ENCODE peak calls at places on chromosomes 11 and 22, in four cellular contexts. One of them, this sample, is unnamed.

GRCh38 chr22:34414467-34415440 is 494.5 kb upstream of the LARGE1 start:
- DNase-seq in stomach: no peak
- DNase-seq in DND-41: peak; percentile 74
- DNase-seq in body of pancreas: peak; percentile 52
- DNase-seq in this sample: peak; percentile 88

GRCh38 chr11:63833048-63833447 is 5.9 kb upstream of the MARK2 start:
- DNase-seq in stomach: no peak
- DNase-seq in DND-41: no peak
- DNase-seq in body of pancreas: no peak
- DNase-seq in this sample: no peak

GRCh38 chr11:9302448-9302847 is 11.9 kb downstream of the TMEM41B start:
- DNase-seq in stomach: no peak
- DNase-seq in DND-41: no peak
- DNase-seq in body of pancreas: no peak
- DNase-seq in this sample: no peak

GRCh38 chr11:31045335-31045734 is 324.2 kb downstream of the DCDC1 start:
- DNase-seq in stomach: no peak
- DNase-seq in DND-41: no peak
- DNase-seq in body of pancreas: no peak
- DNase-seq in this sample: no peak

GRCh38 chr11:78365381-78365792 is 52.2 kb downstream of the GAB2 start:
- DNase-seq in stomach: peak; percentile 61
- DNase-seq in DND-41: no peak
- DNase-seq in body of pancreas: no peak
- DNase-seq in this sample: peak; percentile 75

GRCh38 chr22:37801946-37802309 is 5.8 kb upstream of the GCAT start:
- DNase-seq in stomach: no peak
- DNase-seq in DND-41: peak; percentile 34
- DNase-seq in body of pancreas: peak; percentile 68
- DNase-seq in this sample: no peak

GRCh38 chr22:46660604-46661201 is 40.5 kb downstream of the GRAMD4 start:
- DNase-seq in stomach: peak; percentile 64
- DNase-seq in DND-41: no peak
- DNase-seq in body of pancreas: peak; percentile 65
- DNase-seq in this sample: peak; percentile 44

GRCh38 chr11:65576867-65577755 is 1.3 kb downstream of the EHBP1L1 start:
- DNase-seq in stomach: peak; percentile 78
- DNase-seq in DND-41: no peak
- DNase-seq in body of pancreas: peak; percentile 71
- DNase-seq in this sample: peak; percentile 82

GRCh38 chr11:17250561-17251350 is 25.8 kb upstream of the NUCB2 start:
- DNase-seq in stomach: no peak
- DNase-seq in DND-41: no peak
- DNase-seq in body of pancreas: no peak
- DNase-seq in this sample: no peak

GRCh38 chr22:39954584-39955055 is 5.6 kb upstream of the TMA7B start:
- DNase-seq in stomach: no peak
- DNase-seq in DND-41: no peak
- DNase-seq in body of pancreas: peak; percentile 40
- DNase-seq in this sample: peak; percentile 34

GRCh38 chr11:12865871-12866595 is 143.1 kb upstream of the RASSF10 start:
- DNase-seq in stomach: no peak
- DNase-seq in DND-41: no peak
- DNase-seq in body of pancreas: no peak
- DNase-seq in this sample: no peak

GRCh38 chr11:64876226-64876750 is 2.1 kb downstream of the EHD1 start:
- DNase-seq in stomach: no peak
- DNase-seq in DND-41: no peak
- DNase-seq in body of pancreas: no peak
- DNase-seq in this sample: no peak

DNA sequence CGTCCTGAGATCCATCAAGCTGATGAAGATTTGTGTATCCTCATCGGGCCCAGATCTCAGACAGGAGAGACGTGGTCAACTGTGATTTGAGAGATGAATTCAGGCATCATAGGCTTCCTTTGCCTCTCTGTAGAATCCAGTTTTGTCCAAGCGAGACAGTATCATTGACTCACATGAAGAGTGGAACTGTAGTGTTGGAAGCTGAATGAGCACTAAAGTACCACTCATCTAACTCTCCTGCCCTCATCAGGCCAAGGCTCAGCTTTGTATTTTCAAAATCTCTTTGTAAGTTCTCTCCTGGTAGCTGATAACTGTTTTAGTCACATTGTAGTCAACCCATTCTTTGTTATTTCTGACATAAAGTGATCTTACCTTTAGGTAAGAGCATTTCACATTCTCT is 85.1 kb downstream of the KIRREL3 start:
- DNase-seq in stomach: no peak
- DNase-seq in DND-41: no peak
- DNase-seq in body of pancreas: no peak
- DNase-seq in this sample: no peak
- H3K27ac ChIP-seq in stomach: no peak overlapping the region
- H3K27ac ChIP-seq in DND-41: no peak overlapping the region
- H3K27ac ChIP-seq in body of pancreas: no peak overlapping the region
- H3K27ac ChIP-seq in this sample: no peak overlapping the region

GRCh38 chr22:50300620-50301257 is 6.7 kb downstream of the PLXNB2 start:
- DNase-seq in stomach: peak; percentile 25
- DNase-seq in DND-41: no peak
- DNase-seq in body of pancreas: no peak
- DNase-seq in this sample: no peak

GRCh38 chr22:50302564-50302963 is 4.9 kb downstream of the PLXNB2 start:
- DNase-seq in stomach: peak; percentile 25
- DNase-seq in DND-41: no peak
- DNase-seq in body of pancreas: no peak
- DNase-seq in this sample: peak; percentile 66

GRCh38 chr22:50301581-50301991 is 5.9 kb downstream of the PLXNB2 start:
- DNase-seq in stomach: peak; percentile 35
- DNase-seq in DND-41: no peak
- DNase-seq in body of pancreas: no peak
- DNase-seq in this sample: no peak

GRCh38 chr22:50303515-50303847 is 4.0 kb downstream of the PLXNB2 start:
- DNase-seq in stomach: no peak
- DNase-seq in DND-41: no peak
- DNase-seq in body of pancreas: no peak
- DNase-seq in this sample: no peak

GRCh38 chr22:50302041-50302541 is 5.4 kb downstream of the PLXNB2 start:
- DNase-seq in stomach: peak; percentile 58
- DNase-seq in DND-41: no peak
- DNase-seq in body of pancreas: peak; percentile 45
- DNase-seq in this sample: no peak
- H3K4me1 ChIP-seq in stomach: peaks cover 93% of the 10 kb centered on the region
- H3K4me1 ChIP-seq in DND-41: peaks cover 11% of the 10 kb centered on the region
- H3K4me1 ChIP-seq in body of pancreas: peaks cover 90% of the 10 kb centered on the region
- H3K4me1 ChIP-seq in this sample: peaks cover 34% of the 10 kb centered on the region

GRCh38 chr11:73406131-73406530 is 29.9 kb downstream of the RELT start:
- DNase-seq in stomach: no peak
- DNase-seq in DND-41: no peak
- DNase-seq in body of pancreas: no peak
- DNase-seq in this sample: no peak
- H3K4me3 ChIP-seq in stomach: no peak overlapping the region
- H3K4me3 ChIP-seq in DND-41: no peak overlapping the region
- H3K4me3 ChIP-seq in body of pancreas: no peak overlapping the region
- H3K4me3 ChIP-seq in this sample: no peak overlapping the region

DNA sequence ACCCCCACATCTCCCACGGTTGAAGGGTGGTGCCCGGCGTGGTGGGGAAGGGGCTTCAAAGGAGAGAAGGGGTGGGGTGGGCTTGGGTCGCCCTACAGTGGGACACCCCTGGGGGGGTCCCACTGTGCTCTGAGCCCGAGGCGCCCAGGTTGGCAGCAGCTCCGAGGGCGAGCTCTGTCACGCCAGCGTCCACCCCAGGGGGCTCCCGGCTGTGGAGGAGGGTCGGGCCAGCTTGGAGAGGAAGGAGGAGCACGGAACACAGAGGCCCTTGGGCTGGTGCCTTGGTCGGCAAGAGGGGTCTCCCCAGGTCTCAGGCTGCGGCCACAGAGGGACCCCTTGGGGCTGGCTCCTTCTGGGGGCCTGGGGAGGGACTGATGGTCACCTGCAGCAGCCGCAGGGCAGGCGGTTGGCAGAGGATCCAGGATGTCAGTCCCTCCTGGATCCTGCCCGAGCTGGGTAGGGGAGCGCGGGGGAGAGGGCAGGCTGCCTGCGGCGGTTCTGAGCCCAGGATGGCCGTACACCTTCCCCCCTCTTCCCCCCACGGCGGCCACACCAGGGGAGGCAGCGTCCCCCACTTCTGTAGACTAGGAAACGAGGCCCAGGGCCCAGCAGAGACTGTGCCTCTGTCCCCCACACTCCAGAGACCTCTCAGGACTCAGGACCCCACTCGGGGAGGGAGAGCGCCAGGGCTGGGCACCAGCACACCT is 788 bp downstream of the MUC6 start:
- DNase-seq in stomach: no peak
- DNase-seq in DND-41: no peak
- DNase-seq in body of pancreas: no peak
- DNase-seq in this sample: no peak
- H3K27ac ChIP-seq in stomach: peak overlapping the region; percentile 31
- H3K27ac ChIP-seq in DND-41: no peak overlapping the region
- H3K27ac ChIP-seq in body of pancreas: peak overlapping the region; percentile 39
- H3K27ac ChIP-seq in this sample: no peak overlapping the region

GRCh38 chr22:48084749-48085090 is 1322.3 kb downstream of the TBC1D22A start:
- DNase-seq in stomach: no peak
- DNase-seq in DND-41: peak; percentile 72
- DNase-seq in body of pancreas: no peak
- DNase-seq in this sample: no peak
- H3K4me1 ChIP-seq in stomach: peaks cover 7% of the 10 kb centered on the region
- H3K4me1 ChIP-seq in DND-41: peaks cover 46% of the 10 kb centered on the region
- H3K4me1 ChIP-seq in body of pancreas: no peaks in the 10 kb centered on the region
- H3K4me1 ChIP-seq in this sample: no peaks in the 10 kb centered on the region

DNA sequence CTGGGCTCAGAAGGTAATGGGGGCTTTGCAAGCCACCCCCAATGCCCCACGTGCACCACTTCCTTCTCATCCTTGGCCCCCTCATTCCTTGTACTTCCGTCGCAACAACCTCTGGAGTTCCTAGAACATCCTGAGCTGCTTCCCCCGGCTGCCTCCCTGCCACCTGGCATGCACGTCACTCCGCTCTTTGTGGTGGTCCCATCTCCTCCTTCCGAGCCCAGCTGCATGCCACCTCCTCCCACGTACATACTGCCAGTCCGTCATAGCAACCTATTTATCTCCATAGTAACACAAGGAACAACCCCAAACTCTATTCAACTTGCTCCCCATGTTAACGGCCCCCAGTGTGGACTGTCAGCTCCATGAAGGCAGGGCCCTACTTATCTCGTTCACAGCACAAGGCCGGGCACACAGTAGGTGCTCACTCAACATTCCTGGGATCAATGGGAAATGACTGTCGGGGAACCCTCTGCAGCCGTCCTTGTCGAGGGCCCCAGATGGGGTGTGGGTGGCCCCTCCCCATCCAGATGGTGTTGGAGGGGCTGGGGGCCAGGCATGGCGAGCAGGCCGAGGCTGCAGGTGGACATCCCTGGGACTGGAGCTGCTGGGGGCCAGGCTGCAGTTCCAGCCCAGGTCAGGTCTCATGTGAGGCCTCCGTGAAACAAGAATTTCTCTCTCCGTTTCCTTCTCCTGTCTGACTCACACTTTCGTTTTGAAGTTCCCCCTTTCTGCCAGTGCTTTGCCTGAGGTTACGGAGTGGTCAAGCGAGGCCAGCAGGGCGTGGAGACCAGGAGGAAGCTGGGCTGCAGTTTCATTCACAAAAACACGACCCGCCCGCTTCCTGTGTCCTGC is 4.2 kb downstream of the MYEOV start:
- DNase-seq in stomach: peak; percentile 82
- DNase-seq in DND-41: peak; percentile 81
- DNase-seq in body of pancreas: peak; percentile 80
- DNase-seq in this sample: peak; percentile 61
- H3K4me3 ChIP-seq in stomach: peak overlapping the region; percentile 17
- H3K4me3 ChIP-seq in DND-41: no peak overlapping the region
- H3K4me3 ChIP-seq in body of pancreas: no peak overlapping the region
- H3K4me3 ChIP-seq in this sample: no peak overlapping the region

GRCh38 chr11:67375320-67376021 is 2.1 kb upstream of the CLCF1 start:
- DNase-seq in stomach: no peak
- DNase-seq in DND-41: no peak
- DNase-seq in body of pancreas: no peak
- DNase-seq in this sample: no peak

GRCh38 chr11:67376421-67376820 is 3.0 kb upstream of the CLCF1 start:
- DNase-seq in stomach: no peak
- DNase-seq in DND-41: no peak
- DNase-seq in body of pancreas: no peak
- DNase-seq in this sample: no peak

GRCh38 chr11:67378544-67378943 is 5.1 kb upstream of the CLCF1 start:
- DNase-seq in stomach: no peak
- DNase-seq in DND-41: no peak
- DNase-seq in body of pancreas: no peak
- DNase-seq in this sample: no peak

GRCh38 chr11:67376022-67376386 is 2.6 kb upstream of the CLCF1 start:
- DNase-seq in stomach: no peak
- DNase-seq in DND-41: no peak
- DNase-seq in body of pancreas: no peak
- DNase-seq in this sample: no peak

DNA sequence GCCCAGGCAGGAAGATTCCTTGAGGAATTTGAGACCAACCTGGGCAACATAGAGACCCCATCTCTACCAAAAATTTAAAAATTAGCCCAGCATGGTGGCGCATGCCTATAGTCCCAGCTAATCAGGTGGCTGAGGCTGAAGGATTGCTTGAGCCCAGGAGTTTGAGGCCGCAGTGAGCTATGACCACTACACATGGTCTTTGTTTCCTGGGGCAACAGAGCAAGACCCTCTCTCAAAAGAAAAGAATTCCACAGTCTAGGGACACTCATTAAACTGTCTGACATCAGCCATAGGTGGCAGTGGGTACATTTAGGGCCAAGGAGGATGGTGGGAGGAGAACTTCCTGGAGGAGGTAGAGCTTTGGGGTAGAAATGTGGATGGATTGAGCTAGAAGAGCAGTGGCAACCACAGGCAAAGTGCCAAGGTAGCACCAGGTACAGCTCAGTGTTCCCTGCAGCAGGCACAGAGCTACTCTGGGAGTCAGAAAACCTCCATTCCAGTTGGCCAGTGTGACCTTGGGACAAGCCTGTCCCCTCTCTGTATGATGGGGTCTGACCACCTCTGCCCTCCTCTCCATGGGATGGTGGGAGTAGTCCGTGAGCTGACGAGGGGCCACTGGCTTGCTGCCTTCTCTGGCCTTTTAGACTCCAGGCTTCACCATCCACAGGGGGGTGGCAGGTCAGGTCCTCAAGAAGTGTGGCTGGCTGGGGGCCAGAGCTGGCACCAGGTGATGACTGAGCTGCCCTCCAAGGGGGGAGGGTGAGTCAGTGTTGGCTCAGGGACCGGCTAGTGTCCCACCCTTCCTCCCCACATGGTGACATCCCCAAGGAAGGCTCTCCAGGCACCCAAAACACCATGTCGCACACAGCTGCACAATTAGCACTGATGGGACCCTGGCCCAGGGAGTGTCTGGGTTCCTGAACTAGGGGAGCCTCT is 3.7 kb upstream of the CLCF1 start:
- DNase-seq in stomach: no peak
- DNase-seq in DND-41: no peak
- DNase-seq in body of pancreas: no peak
- DNase-seq in this sample: no peak
- H3K27ac ChIP-seq in stomach: no peak overlapping the region
- H3K27ac ChIP-seq in DND-41: no peak overlapping the region
- H3K27ac ChIP-seq in body of pancreas: no peak overlapping the region
- H3K27ac ChIP-seq in this sample: no peak overlapping the region

DNA sequence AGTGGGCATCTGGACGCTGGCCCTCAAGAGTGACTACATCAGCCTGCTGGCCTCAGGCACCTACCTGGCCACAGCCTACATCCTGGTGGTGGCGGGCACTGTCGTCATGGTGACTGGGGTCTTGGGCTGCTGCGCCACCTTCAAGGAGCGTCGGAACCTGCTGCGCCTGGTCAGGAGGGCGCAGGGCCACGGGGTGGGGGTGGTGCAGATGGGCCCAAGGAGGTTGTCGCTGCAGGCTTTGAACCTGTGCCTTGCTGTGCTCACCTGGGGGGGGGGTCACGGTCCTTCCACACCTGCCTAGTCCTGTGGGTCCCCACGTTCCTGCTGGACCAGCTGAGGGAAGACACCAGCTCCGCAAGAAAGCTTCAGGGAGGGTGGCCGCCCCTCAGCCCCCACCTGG is 3.5 kb downstream of the CD151 start:
- DNase-seq in stomach: no peak
- DNase-seq in DND-41: no peak
- DNase-seq in body of pancreas: no peak
- DNase-seq in this sample: no peak
- H3K4me1 ChIP-seq in stomach: peaks cover 94% of the 10 kb centered on the region
- H3K4me1 ChIP-seq in DND-41: peaks cover 30% of the 10 kb centered on the region
- H3K4me1 ChIP-seq in body of pancreas: peaks cover 86% of the 10 kb centered on the region
- H3K4me1 ChIP-seq in this sample: peaks cover 18% of the 10 kb centered on the region

This sample was measured in SJCRH30.